ENCODE peak calls at places on chromosome 9, in eight cellular contexts. O, V, A, E, Q, P, M and B are unnamed samples. For H3K4me1, the result is how much of the 10 kb centered on the place peaks cover.

GRCh38 chr9:126860757-126861466 is 473 bp downstream of the ZBTB34 start:
- DNase-seq in Q (no peak), O (peak), A (no peak), V (no peak), E (peak), M (no peak), P (peak), B (no peak)

GRCh38 chr9:136137321-136138054 is 18.8 kb upstream of the TMEM250 start:
- DNase-seq in P (peak), M (no peak), E (no peak), O (no peak), A (no peak), Q (no peak), V (no peak), B (no peak)

GRCh38 chr9:12748016-12748415 is 26.8 kb upstream of the LURAP1L start:
- DNase-seq in M (no peak), Q (no peak), P (no peak), V (no peak), A (no peak), E (no peak), O (no peak), B (no peak)

GRCh38 chr9:68640421-68641089 is 64.5 kb upstream of the PIP5K1B start:
- DNase-seq in E (no peak), Q (no peak), M (no peak), A (no peak), V (no peak), P (no peak), O (no peak), B (no peak)

GRCh38 chr9:116998305-116998704 is 311.2 kb downstream of the TRIM32 start:
- DNase-seq in O (no peak), M (peak), E (no peak), P (no peak), V (no peak), Q (no peak), A (no peak), B (no peak)

GRCh38 chr9:107944387-107944786 is 454.8 kb upstream of the KLF4 start:
- DNase-seq in Q (no peak), P (no peak), E (no peak), M (no peak), O (no peak), V (no peak), A (no peak), B (no peak)

GRCh38 chr9:34989946-34990635 is 546 bp downstream of the DNAJB5 start:
- DNase-seq in A (peak), M (peak), O (peak), E (peak), P (peak), Q (peak), V (peak), B (peak)

GRCh38 chr9:136728080-136728547 is 14.6 kb downstream of the LCN10 start:
- DNase-seq in M (peak), Q (peak), A (peak), E (peak), V (peak), P (peak), O (peak), B (peak)

GRCh38 chr9:34158362-34158869 is 20.4 kb upstream of the UBAP1 start:
- DNase-seq in Q (no peak), A (no peak), M (peak), P (no peak), V (no peak), O (no peak), E (peak), B (no peak)

GRCh38 chr9:132243156-132244074 is 81.6 kb downstream of the NTNG2 start:
- DNase-seq in A (no peak), V (no peak), M (no peak), Q (no peak), P (peak), E (peak), O (no peak), B (no peak)

GRCh38 chr9:36903541-36904435 is 130.3 kb downstream of the PAX5 start:
- DNase-seq in P (peak), A (peak), M (peak), V (no peak), Q (no peak), O (no peak), E (no peak), B (no peak)

GRCh38 chr9:70053864-70054263 is 10.2 kb downstream of the MAMDC2 start:
- DNase-seq in V (peak), Q (no peak), A (no peak), E (no peak), O (no peak), M (no peak), P (peak), B (no peak)

GRCh38 chr9:77291714-77292113 is 114.4 kb downstream of the VPS13A start:
- DNase-seq in O (no peak), P (no peak), V (no peak), E (no peak), Q (no peak), A (no peak), M (peak), B (no peak)

GRCh38 chr9:19967567-19968459 is 179.0 kb upstream of the SLC24A2 start:
- DNase-seq in Q (no peak), M (no peak), O (no peak), V (no peak), P (no peak), E (no peak), A (no peak), B (no peak)

GRCh38 chr9:76200730-76201129 is 193.5 kb downstream of the RFK start:
- DNase-seq in V (no peak), M (no peak), P (no peak), E (no peak), O (no peak), A (no peak), Q (no peak), B (no peak)

GRCh38 chr9:99485461-99485860 is 263.4 kb downstream of the SEC61B start:
- DNase-seq in E (no peak), A (no peak), Q (no peak), M (no peak), P (no peak), O (no peak), V (no peak), B (no peak)

GRCh38 chr9:117919594-117919993 is 215.4 kb downstream of the TLR4 start:
- DNase-seq in Q (no peak), O (no peak), P (no peak), E (no peak), A (no peak), M (no peak), V (no peak), B (no peak)

GRCh38 chr9:90631964-90632363 is 10.7 kb downstream of the DIRAS2 start:
- DNase-seq in P (no peak), Q (no peak), E (no peak), M (no peak), O (no peak), A (no peak), V (no peak), B (no peak)

GRCh38 chr9:113579270-113580040 is 115.9 kb downstream of the RGS3 start:
- DNase-seq in E (peak), P (no peak), M (no peak), Q (peak), O (peak), A (no peak), V (no peak), B (no peak)
- H3K4me1 ChIP-seq in E (half or more), P (half or more), M (under half), Q (half or more), O (half or more), A (under half), V (under half), B (under half)

DNA sequence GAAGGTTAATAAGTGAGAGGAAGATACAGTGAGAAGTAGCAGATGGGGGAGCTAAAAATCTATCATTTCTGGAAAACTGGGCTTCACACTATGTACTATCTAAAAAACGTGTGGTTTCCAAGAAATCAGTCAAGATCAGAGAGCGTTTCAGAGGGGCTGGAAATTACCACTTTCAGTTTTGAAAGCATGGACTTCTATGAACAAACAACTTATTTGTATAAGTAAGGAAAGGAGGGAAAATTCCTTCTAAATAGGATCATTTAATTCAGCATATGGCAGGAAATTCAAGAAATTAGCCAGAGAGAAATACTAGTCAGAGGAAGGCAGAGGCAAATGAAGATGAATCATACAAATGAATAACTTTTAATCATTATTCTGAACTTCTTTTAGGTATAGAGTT is 11.3 kb downstream of the TNC start:
- DNase-seq in V (no peak), A (no peak), Q (no peak), P (no peak), M (no peak), E (no peak), O (no peak), B (no peak)
- H3K4me1 ChIP-seq in V (under half), A (under half), Q (under half), P (under half), M (under half), E (under half), O (under half), B (under half)

DNA sequence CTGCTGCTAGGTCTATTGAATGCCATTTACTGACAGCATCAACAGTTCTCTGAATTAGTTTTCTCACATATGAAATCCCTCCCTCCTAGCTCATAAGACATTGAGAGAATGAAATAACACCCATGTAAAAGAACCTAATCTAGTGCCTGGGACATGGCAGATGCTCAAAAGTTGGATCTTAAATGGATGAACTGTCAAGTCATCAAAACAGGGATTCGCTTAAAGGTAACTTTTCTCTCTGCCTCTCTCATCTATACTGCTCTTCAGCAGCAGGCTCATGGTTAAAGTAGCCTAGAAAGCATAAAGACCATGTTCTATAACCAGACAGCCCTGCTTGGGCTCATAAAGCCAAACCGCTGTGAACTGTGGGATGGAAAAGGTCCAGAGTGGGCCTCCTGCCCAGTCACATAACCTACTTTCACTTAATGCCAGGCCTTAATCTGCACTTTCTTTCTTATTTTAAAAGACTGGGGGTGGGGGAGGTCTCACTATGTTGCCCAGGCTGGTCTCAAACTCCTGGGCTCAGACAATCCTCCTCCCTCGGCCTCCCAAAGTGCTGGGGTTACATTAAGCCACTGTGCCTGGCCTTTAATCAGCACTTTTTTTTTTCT is 3.7 kb downstream of the TMEM245 start:
- DNase-seq in E (no peak), O (no peak), Q (peak), P (peak), V (no peak), A (peak), M (no peak), B (peak)
- H3K4me1 ChIP-seq in E (half or more), O (half or more), Q (half or more), P (half or more), V (under half), A (under half), M (under half), B (under half)

DNA sequence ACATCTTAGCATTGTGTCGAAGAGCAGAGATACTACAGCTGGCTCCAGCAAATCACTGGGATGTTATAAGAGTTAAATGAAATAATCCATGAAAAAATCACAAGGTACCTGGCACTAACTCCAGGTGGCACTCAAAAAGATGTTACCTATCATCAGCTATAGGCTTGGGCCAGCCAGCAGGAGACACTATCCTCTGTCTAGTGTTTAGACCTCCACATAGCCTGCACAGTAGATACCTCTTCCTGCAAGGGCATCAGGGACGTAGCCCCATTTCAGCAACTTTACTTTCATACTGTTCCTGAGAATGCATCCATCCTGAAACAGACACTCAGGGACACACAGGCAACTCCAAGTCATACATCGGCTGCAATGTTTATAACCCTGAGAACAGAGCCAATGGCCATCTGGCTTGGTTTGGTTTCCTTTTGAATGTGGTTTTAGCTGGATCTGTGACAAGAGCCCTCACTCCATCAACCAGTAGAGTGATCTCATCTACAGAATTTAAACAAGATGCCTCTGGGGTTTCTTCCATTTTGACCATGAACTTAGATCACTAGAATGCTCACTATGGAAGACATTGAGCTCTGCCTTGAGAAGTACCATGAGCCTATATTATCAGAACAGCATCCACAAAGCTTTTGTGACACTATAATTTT is 69.9 kb downstream of the TLE1 start:
- DNase-seq in O (no peak), M (no peak), P (no peak), A (no peak), E (no peak), V (no peak), Q (no peak), B (no peak)
- H3K4me1 ChIP-seq in O (under half), M (under half), P (under half), A (under half), E (under half), V (under half), Q (under half), B (under half)

GRCh38 chr9:130693101-130693425 is 517 bp upstream of the EXOSC2 start:
- DNase-seq in M (no peak), E (no peak), O (no peak), V (no peak), Q (no peak), A (no peak), P (no peak), B (no peak)
- H3K4me1 ChIP-seq in M (under half), E (under half), O (under half), V (under half), Q (under half), A (under half), P (under half), B (under half)